ENCODE peak calls at places on chromosome 12, in six cellular contexts. G, T, A, S, P and E are unnamed samples.

GRCh38 chr12:46214668-46215429 is 54.0 kb downstream of the SLC38A1 start:
- DNase-seq in G (peak), T (no peak), A (peak), S (no peak), P (no peak), E (no peak)

GRCh38 chr12:61536117-61536516 is 724.1 kb upstream of the USP15 start:
- DNase-seq in G (no peak), T (no peak), A (no peak), S (no peak), P (no peak), E (no peak)

GRCh38 chr12:114995891-114996290 is 311.9 kb upstream of the TBX3 start:
- DNase-seq in G (peak), T (no peak), A (no peak), S (no peak), P (no peak), E (peak)

GRCh38 chr12:68440068-68440581 is 108.0 kb upstream of the MDM1 start:
- DNase-seq in G (peak), T (no peak), A (peak), S (no peak), P (peak), E (peak)

GRCh38 chr12:54173066-54173726 is 15.6 kb downstream of the SMUG1 start:
- DNase-seq in G (no peak), T (no peak), A (peak), S (peak), P (peak), E (no peak)

GRCh38 chr12:57160741-57161140 is 13.3 kb upstream of the LRP1-AS start:
- DNase-seq in G (no peak), T (no peak), A (no peak), S (no peak), P (no peak), E (no peak)

GRCh38 chr12:123996581-123996980 is 23.6 kb downstream of the ZNF664 start:
- DNase-seq in G (no peak), T (no peak), A (no peak), S (no peak), P (no peak), E (no peak)

GRCh38 chr12:132178314-132178713 is 34.1 kb downstream of the NOC4L start:
- DNase-seq in G (no peak), T (no peak), A (no peak), S (no peak), P (no peak), E (no peak)

GRCh38 chr12:69828897-69829296 is 3.9 kb downstream of the MYRFL start:
- DNase-seq in G (no peak), T (no peak), A (no peak), S (no peak), P (no peak), E (no peak)

GRCh38 chr12:49564241-49565118 is 3.5 kb downstream of the MCRS1 start:
- DNase-seq in G (no peak), T (no peak), A (no peak), S (no peak), P (no peak), E (no peak)

GRCh38 chr12:127594351-127594970 is 672.5 kb upstream of the TMEM132C start:
- DNase-seq in G (no peak), T (no peak), A (no peak), S (peak), P (no peak), E (peak)

GRCh38 chr12:109385339-109386078 is 37.8 kb downstream of the MYO1H start:
- DNase-seq in G (peak), T (peak), A (peak), S (no peak), P (peak), E (peak)

GRCh38 chr12:12172106-12172511 is 94.7 kb downstream of the LRP6 start:
- DNase-seq in G (peak), T (no peak), A (peak), S (no peak), P (peak), E (no peak)

GRCh38 chr12:54601841-54602240 is 13.4 kb upstream of the PPP1R1A start:
- DNase-seq in G (no peak), T (no peak), A (no peak), S (no peak), P (peak), E (no peak)

GRCh38 chr12:108846320-108846719 is 11.1 kb downstream of the SSH1 start:
- DNase-seq in G (no peak), T (no peak), A (no peak), S (no peak), P (no peak), E (no peak)

GRCh38 chr12:68200854-68201253 is 24.8 kb downstream of the IL26 start:
- DNase-seq in G (no peak), T (no peak), A (no peak), S (no peak), P (no peak), E (no peak)

GRCh38 chr12:124428136-124428791 is 133.4 kb downstream of the RFLNA start:
- DNase-seq in G (peak), T (no peak), A (peak), S (no peak), P (no peak), E (no peak)

GRCh38 chr12:19997996-19998395 is 370.3 kb upstream of the PDE3A start:
- DNase-seq in G (no peak), T (no peak), A (no peak), S (no peak), P (peak), E (no peak)

DNA sequence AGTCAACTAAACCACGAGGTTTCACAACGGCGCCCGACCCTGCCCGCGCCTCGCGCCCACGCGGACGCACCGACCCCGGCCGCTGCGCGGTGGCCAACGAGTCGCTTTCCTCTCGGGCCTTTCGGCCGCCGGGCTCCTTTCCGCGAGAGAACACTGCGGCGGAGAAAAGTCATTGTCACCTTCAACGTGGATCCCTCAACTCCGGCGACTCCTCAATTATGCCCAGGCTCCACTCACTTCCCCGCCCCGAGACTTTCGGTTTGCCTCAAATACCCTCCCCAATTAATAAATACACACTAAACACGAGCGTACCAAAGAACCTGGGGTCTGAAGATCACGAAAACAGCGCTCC is 450 bp downstream of the SINHCAF start:
- DNase-seq in G (no peak), T (no peak), A (no peak), S (no peak), P (no peak), E (no peak)
- H2BK120ac ChIP-seq in G (peak), T (peak), A (peak), S (peak), P (peak), E (peak)

DNA sequence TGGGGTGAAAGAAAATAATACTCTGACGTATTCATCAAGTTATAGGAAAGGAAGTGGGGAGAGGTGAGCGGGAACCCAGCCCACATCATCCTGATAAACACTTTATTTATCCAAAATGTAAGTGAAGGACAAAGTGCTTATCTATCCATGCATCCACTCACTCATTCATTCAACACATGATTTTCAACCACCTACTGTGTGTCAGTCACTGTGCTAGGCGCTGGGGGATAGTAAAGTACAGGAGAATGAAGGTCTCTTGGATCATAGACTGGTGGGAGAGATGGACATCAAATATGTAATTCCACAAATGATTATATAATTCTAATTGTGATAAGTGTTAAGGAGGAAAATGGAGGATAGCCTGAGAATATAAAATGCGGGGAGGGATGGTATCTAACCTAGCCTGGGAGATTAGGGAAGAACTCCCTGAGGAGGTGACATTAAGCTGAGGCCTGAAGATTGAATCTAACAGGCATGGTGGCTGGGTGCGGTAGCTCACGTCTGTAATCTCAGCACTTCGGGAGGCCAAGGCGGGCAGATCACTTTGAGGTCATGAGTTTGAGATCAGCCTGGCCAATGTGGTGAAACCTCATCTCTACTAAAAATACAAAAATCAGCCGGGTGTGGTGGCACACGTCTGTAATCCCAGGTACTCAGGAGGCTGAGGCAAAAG is 41.3 kb upstream of the CHST11 start:
- DNase-seq in G (no peak), T (no peak), A (no peak), S (no peak), P (no peak), E (peak)
- H3K4me3 ChIP-seq in G (no peak), T (no peak), A (no peak), S (no peak), P (no peak), E (no peak)

DNA sequence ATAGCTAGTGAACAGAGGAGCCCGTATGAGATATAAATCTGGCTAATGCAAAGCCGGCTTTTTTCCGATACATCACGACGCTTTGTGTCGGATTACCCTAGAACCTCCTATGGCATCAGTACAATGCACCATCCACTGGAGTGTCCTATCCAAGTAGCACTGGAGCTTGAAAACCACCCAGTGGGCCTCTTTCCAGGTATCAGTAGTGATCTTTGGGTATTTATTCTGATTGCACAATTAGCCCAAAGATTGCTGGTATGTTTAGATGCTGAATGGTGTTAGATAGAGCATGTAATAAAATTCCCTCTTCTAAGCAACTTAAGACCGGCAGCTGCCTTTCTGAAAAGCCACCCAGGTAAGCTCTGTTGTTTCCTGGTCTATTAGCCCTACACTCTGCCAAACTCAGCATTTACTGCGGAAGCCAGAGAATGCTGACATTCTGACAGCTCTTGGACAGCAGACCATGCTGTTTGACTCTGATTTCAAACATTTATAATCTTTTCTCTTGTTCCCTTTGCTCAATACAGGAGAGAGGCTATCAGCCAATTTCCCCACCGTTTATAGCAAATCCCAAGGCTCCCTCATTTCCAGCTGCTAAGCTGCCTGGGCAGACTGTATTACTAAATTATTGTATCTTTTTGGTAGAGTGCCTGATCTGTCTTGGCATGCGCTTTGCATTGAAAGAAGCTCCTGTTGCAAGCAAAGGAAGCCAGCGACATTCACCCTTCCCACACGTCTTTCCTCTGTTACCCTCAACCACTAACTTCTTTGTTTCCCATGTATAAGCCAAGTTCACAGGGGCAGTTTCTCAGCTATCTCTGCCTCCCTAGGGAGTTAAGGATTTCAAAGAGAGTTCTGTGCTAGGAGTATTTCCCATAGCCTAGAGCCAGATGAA is 388.3 kb upstream of the GARIN6 start:
- DNase-seq in G (no peak), T (no peak), A (peak), S (no peak), P (peak), E (peak)
- H2BK120ac ChIP-seq in G (no peak), T (no peak), A (no peak), S (no peak), P (no peak), E (no peak)

DNA sequence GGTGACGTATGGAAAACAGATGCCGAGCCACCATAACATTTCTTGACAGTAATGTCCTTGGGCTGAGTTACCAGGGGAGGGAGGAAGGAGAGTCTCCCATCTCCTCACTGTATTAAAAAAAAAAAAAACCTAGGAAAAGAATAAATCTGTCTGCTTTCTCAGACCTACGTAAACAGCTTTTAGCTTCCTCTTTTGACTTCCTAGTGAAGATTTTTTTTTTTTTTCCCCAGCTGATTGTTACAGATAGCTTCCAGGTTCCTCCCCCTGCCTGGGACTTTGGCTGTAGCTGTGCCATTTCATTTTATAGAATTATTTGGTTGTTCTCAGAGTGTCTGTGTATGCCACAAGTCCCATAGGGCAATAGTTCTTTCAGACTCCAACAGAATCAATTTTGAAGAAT is 23.0 kb upstream of the GNS start:
- DNase-seq in G (no peak), T (no peak), A (no peak), S (no peak), P (no peak), E (no peak)
- H3K4me3 ChIP-seq in G (no peak), T (no peak), A (peak), S (no peak), P (no peak), E (no peak)